ENCODE peak calls at places on chromosomes 11 and 22, in four cellular contexts. B is SJSA1, I is cardiac muscle cell, Y is kidney. P is an unnamed sample.
A peak's percentile ranks its signal among the peaks of the same experiment; 100 is the strongest.

GRCh38 chr11:65211293-65212105 is 29.8 kb downstream of the CAPN1 start:
- DNase-seq in B (no peak), I (no peak), Y (peak; percentile 77), P (no peak)

GRCh38 chr11:118838905-118839553 is 44.7 kb upstream of the CXCR5 start:
- DNase-seq in B (no peak), I (no peak), Y (no peak), P (no peak)

GRCh38 chr11:115982666-115983065 is 478.5 kb upstream of the CADM1 start:
- DNase-seq in B (no peak), I (no peak), Y (no peak), P (no peak)

GRCh38 chr22:43789452-43789851 is 22.7 kb downstream of the EFCAB6 start:
- DNase-seq in B (peak; percentile 35), I (no peak), Y (peak; percentile 77), P (peak; percentile 70)

GRCh38 chr11:62707277-62707771 is at the start of the genes BSCL2 and GNG3:
- DNase-seq in B (no peak), I (peak; percentile 90), Y (no peak), P (peak; percentile 88)

GRCh38 chr11:117064275-117064674 is 34.0 kb downstream of the SIK3 start:
- DNase-seq in B (no peak), I (no peak), Y (no peak), P (no peak)

GRCh38 chr11:64878223-64878493 is 263 bp downstream of the EHD1 start:
- DNase-seq in B (no peak), I (no peak), Y (no peak), P (no peak)

GRCh38 chr22:32809786-32810185 is 8.3 kb downstream of the TIMP3 start:
- DNase-seq in B (no peak), I (no peak), Y (no peak), P (no peak)

GRCh38 chr11:133995066-133995465 is 38.3 kb upstream of the IGSF9B start:
- DNase-seq in B (no peak), I (no peak), Y (no peak), P (no peak)

GRCh38 chr11:117411736-117412135 is 84.1 kb downstream of the CEP164 start:
- DNase-seq in B (no peak), I (no peak), Y (no peak), P (no peak)

GRCh38 chr11:41102471-41102870 is 357.0 kb downstream of the LRRC4C start:
- DNase-seq in B (no peak), I (no peak), Y (no peak), P (no peak)

GRCh38 chr22:20995329-20996030 is 6.4 kb downstream of the THAP7 start:
- DNase-seq in B (no peak), I (no peak), Y (peak; percentile 73), P (no peak)

GRCh38 chr11:37109205-37109585 is 511.2 kb upstream of the RAG2 start:
- DNase-seq in B (no peak), I (no peak), Y (no peak), P (no peak)

GRCh38 chr22:38788417-38788816 is 5.5 kb downstream of the DNAL4 start:
- DNase-seq in B (no peak), I (peak; percentile 67), Y (peak; percentile 84), P (peak; percentile 81)

GRCh38 chr11:83816572-83817187 is 530.5 kb upstream of the CCDC90B start:
- DNase-seq in B (no peak), I (peak; percentile 38), Y (no peak), P (no peak)

GRCh38 chr11:35391922-35392813 is 27.2 kb downstream of the SLC1A2 start:
- DNase-seq in B (peak; percentile 74), I (peak; percentile 87), Y (peak; percentile 92), P (peak; percentile 80)

GRCh38 chr11:126354631-126355323 is 709 bp upstream of the ST3GAL4 start:
- DNase-seq in B (no peak), I (no peak), Y (no peak), P (no peak)

GRCh38 chr11:57473208-57473930 is 13.0 kb downstream of the RTN4RL2 start:
- DNase-seq in B (no peak), I (no peak), Y (no peak), P (no peak)

GRCh38 chr11:112725636-112726035 is 235.6 kb upstream of the NCAM1 start:
- DNase-seq in B (no peak), I (no peak), Y (no peak), P (no peak)

GRCh38 chr11:32430586-32431357 is 4.6 kb downstream of the WT1 start:
- DNase-seq in B (no peak), I (peak; percentile 61), Y (no peak), P (no peak)

GRCh38 chr11:122690292-122690691 is 34.8 kb downstream of the UBASH3B start:
- DNase-seq in B (no peak), I (no peak), Y (no peak), P (no peak)
- H3K4me3 ChIP-seq in B (no peak overlapping the region), I (no peak overlapping the region), Y (no peak overlapping the region), P (no peak overlapping the region)

GRCh38 chr11:7451952-7452507 is 33.3 kb upstream of the OLFML1 start:
- DNase-seq in B (no peak), I (no peak), Y (no peak), P (no peak)

GRCh38 chr11:7449196-7449840 is 36.0 kb upstream of the OLFML1 start:
- DNase-seq in B (no peak), I (peak; percentile 50), Y (no peak), P (no peak)

GRCh38 chr11:7449841-7450214 is 35.5 kb upstream of the OLFML1 start:
- DNase-seq in B (no peak), I (no peak), Y (no peak), P (no peak)

GRCh38 chr11:7451520-7451919 is 33.8 kb upstream of the OLFML1 start:
- DNase-seq in B (no peak), I (no peak), Y (no peak), P (no peak)

GRCh38 chr11:7450836-7451235 is 34.5 kb upstream of the OLFML1 start:
- DNase-seq in B (no peak), I (no peak), Y (no peak), P (no peak)
- H3K4me1 ChIP-seq in B (no peaks in the 10 kb centered on the region), I (peaks cover 9% of the 10 kb centered on the region), Y (peaks cover 3% of the 10 kb centered on the region), P (no peaks in the 10 kb centered on the region)

DNA sequence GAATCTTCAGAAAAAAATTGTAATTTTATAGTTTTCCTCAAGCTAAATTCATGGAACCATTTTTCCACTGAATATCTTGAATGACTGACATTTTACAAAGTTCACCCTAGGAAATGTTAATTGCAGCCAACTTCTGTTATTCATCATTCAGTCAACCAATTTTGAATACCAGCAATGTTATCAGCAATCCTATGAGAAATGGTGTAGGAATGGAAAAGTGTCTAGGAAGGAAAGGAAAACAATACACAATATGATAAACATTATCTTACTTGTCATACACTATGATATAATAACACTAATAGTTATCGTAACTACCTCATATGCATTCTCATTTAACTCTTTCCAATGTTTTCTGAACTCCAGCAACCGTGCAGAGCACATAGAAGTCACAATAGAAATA is 790.5 kb upstream of the LRRC4C start:
- DNase-seq in B (no peak), I (no peak), Y (no peak), P (no peak)
- H3K4me3 ChIP-seq in B (no peak overlapping the region), I (no peak overlapping the region), Y (no peak overlapping the region), P (no peak overlapping the region)

DNA sequence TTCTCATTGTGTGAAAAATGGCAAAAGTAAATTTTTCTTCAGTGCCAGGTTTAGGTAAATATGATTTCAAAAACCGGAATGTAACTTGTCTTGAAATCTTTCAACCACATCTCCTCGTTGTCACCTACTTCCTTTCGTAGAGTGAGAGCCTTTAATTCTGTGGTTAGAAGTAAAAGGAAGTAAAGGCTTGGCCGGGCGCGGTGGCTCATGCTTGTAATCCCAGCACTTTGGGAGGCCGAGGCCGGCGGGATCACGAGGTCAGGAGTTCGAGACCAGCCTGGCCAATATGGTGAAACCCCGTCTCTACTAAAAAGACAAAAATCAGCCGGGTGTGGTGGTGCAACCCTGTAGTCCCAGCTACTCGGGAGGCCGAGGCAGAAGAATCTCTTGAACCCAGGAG is 29.8 kb downstream of the SGSM3 start:
- DNase-seq in B (no peak), I (no peak), Y (no peak), P (no peak)
- H3K4me1 ChIP-seq in B (no peaks in the 10 kb centered on the region), I (peaks cover 13% of the 10 kb centered on the region), Y (no peaks in the 10 kb centered on the region), P (no peaks in the 10 kb centered on the region)

GRCh38 chr22:49986325-49986724 is 25.8 kb downstream of the PIM3 start:
- DNase-seq in B (no peak), I (no peak), Y (no peak), P (no peak)

GRCh38 chr22:49979587-49980264 is 19.2 kb downstream of the PIM3 start:
- DNase-seq in B (no peak), I (no peak), Y (peak; percentile 12), P (peak; percentile 56)

GRCh38 chr22:49977578-49977977 is 17.0 kb downstream of the PIM3 start:
- DNase-seq in B (no peak), I (no peak), Y (peak; percentile 36), P (no peak)

GRCh38 chr22:49983148-49984042 is 22.8 kb downstream of the PIM3 start:
- DNase-seq in B (no peak), I (no peak), Y (peak; percentile 78), P (peak; percentile 7)
- H3K4me3 ChIP-seq in B (no peak overlapping the region), I (no peak overlapping the region), Y (no peak overlapping the region), P (no peak overlapping the region)

GRCh38 chr11:16805942-16806341 is 67.5 kb downstream of the C11orf58 start:
- DNase-seq in B (no peak), I (no peak), Y (no peak), P (no peak)

GRCh38 chr11:16799890-16800289 is 61.4 kb downstream of the C11orf58 start:
- DNase-seq in B (no peak), I (no peak), Y (no peak), P (no peak)

GRCh38 chr11:16804104-16804947 is 65.9 kb downstream of the C11orf58 start:
- DNase-seq in B (no peak), I (no peak), Y (no peak), P (no peak)

GRCh38 chr11:16800382-16800781 is 61.9 kb downstream of the C11orf58 start:
- DNase-seq in B (no peak), I (no peak), Y (no peak), P (no peak)

GRCh38 chr11:16801288-16801980 is 63.0 kb downstream of the C11orf58 start:
- DNase-seq in B (no peak), I (peak; percentile 52), Y (no peak), P (no peak)
- H3K4me1 ChIP-seq in B (no peaks in the 10 kb centered on the region), I (peaks cover 13% of the 10 kb centered on the region), Y (peaks cover 6% of the 10 kb centered on the region), P (no peaks in the 10 kb centered on the region)

DNA sequence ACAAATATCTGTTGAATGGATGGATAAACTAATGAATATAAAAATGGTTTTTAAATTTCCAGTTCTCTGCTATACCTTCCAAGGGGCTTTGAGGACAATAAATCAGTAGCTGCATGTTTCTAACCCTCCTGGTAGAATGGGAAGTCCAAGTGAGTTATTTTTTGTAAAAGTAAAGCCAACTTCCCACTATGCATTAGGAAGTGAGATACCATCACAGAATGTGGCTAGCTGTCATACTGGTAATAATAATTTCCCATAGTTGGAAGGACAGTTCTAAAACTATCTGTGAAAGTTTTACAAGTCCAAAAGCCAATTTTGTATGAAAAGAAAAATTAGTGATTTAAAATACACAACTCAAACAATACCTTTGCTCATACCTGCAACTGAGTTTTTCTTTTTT is 50.0 kb downstream of the TMEM123 start:
- DNase-seq in B (no peak), I (no peak), Y (no peak), P (no peak)
- H3K4me3 ChIP-seq in B (no peak overlapping the region), I (no peak overlapping the region), Y (no peak overlapping the region), P (no peak overlapping the region)